ENCODE peak calls at places on chromosomes 3 and 15, in nine cellular contexts. J, K, N, Z, T, M, Y, G and I are unnamed samples.

GRCh38 chr3:129248286-129248979 is 973 bp upstream of the COPG1 start:
- DNase-seq in Y (no peak), N (no peak), G (no peak), K (no peak), J (no peak), T (no peak), M (no peak), Z (no peak), I (no peak)

GRCh38 chr3:79167651-79168416 is 600.0 kb downstream of the ROBO1 start:
- DNase-seq in K (no peak), M (peak), G (peak), T (no peak), Z (no peak), J (no peak), Y (peak), N (no peak), I (no peak)

GRCh38 chr15:79595995-79596622 is 164.0 kb downstream of the MINAR1 start:
- DNase-seq in T (peak), G (peak), M (peak), N (peak), J (no peak), K (peak), Z (no peak), Y (peak), I (peak)

GRCh38 chr3:133881987-133882825 is 13.5 kb downstream of the RAB6B start:
- DNase-seq in M (no peak), G (no peak), K (no peak), Z (no peak), Y (no peak), N (no peak), J (no peak), T (no peak), I (no peak)

GRCh38 chr3:171165986-171166385 is 139.5 kb upstream of the SLC2A2 start:
- DNase-seq in T (no peak), M (no peak), N (no peak), K (no peak), Z (no peak), J (no peak), Y (peak), G (no peak), I (no peak)

GRCh38 chr3:137035631-137036030 is 77.8 kb downstream of the IL20RB start:
- DNase-seq in Y (no peak), J (no peak), T (peak), G (peak), K (peak), Z (no peak), N (no peak), M (no peak), I (peak)

GRCh38 chr3:105527538-105527937 is 160.8 kb downstream of the ALCAM start:
- DNase-seq in Y (no peak), G (no peak), M (no peak), N (no peak), Z (no peak), T (no peak), K (no peak), J (no peak), I (no peak)

GRCh38 chr3:127800508-127800907 is 21.8 kb downstream of the MGLL start:
- DNase-seq in J (no peak), G (peak), Y (peak), K (no peak), Z (no peak), N (peak), M (no peak), T (no peak), I (peak)

GRCh38 chr3:118098818-118099217 is 935.8 kb downstream of the IGSF11 start:
- DNase-seq in J (no peak), N (no peak), M (no peak), Y (peak), Z (no peak), G (no peak), T (no peak), K (no peak), I (no peak)

GRCh38 chr3:194140520-194141414 is 4.8 kb downstream of the HES1 start:
- DNase-seq in M (no peak), Z (peak), T (peak), G (peak), K (peak), Y (peak), J (peak), N (peak), I (peak)

GRCh38 chr15:37891754-37892368 is 42.6 kb upstream of the TMCO5A start:
- DNase-seq in Z (no peak), G (peak), M (peak), Y (peak), N (peak), J (no peak), T (no peak), K (peak), I (peak)

GRCh38 chr3:62070891-62071290 is 302.5 kb downstream of the FEZF2 start:
- DNase-seq in K (no peak), Z (no peak), J (no peak), N (no peak), M (no peak), T (no peak), Y (no peak), G (no peak), I (no peak)

GRCh38 chr3:151265866-151266265 is 12.5 kb downstream of the P2RY14 start:
- DNase-seq in M (no peak), J (no peak), Z (no peak), T (no peak), Y (no peak), N (peak), K (peak), G (no peak), I (peak)

GRCh38 chr3:155304394-155304793 is 10.9 kb upstream of the STRIT1 start:
- DNase-seq in G (no peak), M (no peak), K (no peak), N (no peak), Y (no peak), T (no peak), J (no peak), Z (no peak), I (no peak)

GRCh38 chr3:86969500-86970189 is 21.3 kb downstream of the VGLL3 start:
- DNase-seq in J (no peak), N (peak), Y (no peak), T (peak), K (peak), G (peak), M (no peak), Z (no peak), I (peak)

GRCh38 chr15:75349851-75350588 is 3.2 kb downstream of the NEIL1 start:
- DNase-seq in T (no peak), J (no peak), M (no peak), Z (peak), N (peak), G (no peak), Y (no peak), K (no peak), I (peak)

GRCh38 chr15:71780349-71780976 is 29.9 kb upstream of the NR2E3 start:
- DNase-seq in Z (no peak), J (no peak), N (peak), Y (peak), T (peak), K (peak), M (no peak), G (peak), I (peak)

GRCh38 chr15:39468341-39468740 is 112.5 kb upstream of the THBS1 start:
- DNase-seq in N (no peak), Y (no peak), G (no peak), T (no peak), Z (no peak), M (no peak), K (no peak), J (no peak), I (no peak)

GRCh38 chr15:97761124-97761523 is 199.4 kb upstream of the ARRDC4 start:
- DNase-seq in M (no peak), T (no peak), Z (no peak), N (no peak), G (no peak), J (no peak), K (no peak), Y (peak), I (no peak)

GRCh38 chr3:34783881-34784280 is 855.4 kb upstream of the ARPP21 start:
- DNase-seq in J (no peak), K (no peak), Z (no peak), Y (peak), M (no peak), G (peak), N (no peak), T (no peak), I (no peak)

GRCh38 chr3:188299713-188300112 is 145.8 kb downstream of the LPP start:
- DNase-seq in K (no peak), Y (no peak), T (no peak), Z (no peak), J (no peak), M (no peak), N (no peak), G (no peak), I (no peak)

GRCh38 chr3:53161820-53162671 is 1.0 kb downstream of the PRKCD start:
- DNase-seq in G (peak), Z (peak), N (peak), Y (peak), K (peak), T (no peak), J (peak), M (no peak), I (peak)

GRCh38 chr3:146577662-146578061 is 27.5 kb downstream of the PLSCR5 start:
- DNase-seq in Z (no peak), J (no peak), Y (peak), G (peak), N (peak), M (peak), K (peak), T (peak), I (peak)

GRCh38 chr3:135975536-135975935 is 10.0 kb downstream of the PPP2R3A start:
- DNase-seq in T (no peak), K (no peak), N (no peak), J (no peak), Y (no peak), Z (no peak), M (no peak), G (no peak), I (no peak)

GRCh38 chr15:59996498-59997041 is 7.5 kb upstream of the FOXB1 start:
- DNase-seq in Z (no peak), K (no peak), M (no peak), N (peak), T (no peak), G (no peak), Y (no peak), J (no peak), I (peak)

GRCh38 chr15:74403981-74404563 is 29.7 kb downstream of the SEMA7A start:
- DNase-seq in Y (no peak), N (peak), M (no peak), Z (no peak), K (no peak), G (no peak), T (no peak), J (no peak), I (peak)

GRCh38 chr15:42139596-42139995 is 16.8 kb downstream of the PLA2G4F start:
- DNase-seq in M (no peak), G (no peak), N (no peak), K (no peak), Y (no peak), T (no peak), J (no peak), Z (no peak), I (no peak)

GRCh38 chr3:182971637-182972036 is 8.7 kb downstream of the DCUN1D1 start:
- DNase-seq in T (no peak), N (peak), G (peak), J (no peak), M (no peak), K (no peak), Z (no peak), Y (peak), I (no peak)

GRCh38 chr15:67120839-67121540 is 55.6 kb downstream of the SMAD3 start:
- DNase-seq in K (no peak), M (peak), T (peak), J (peak), Z (peak), N (peak), G (peak), Y (peak), I (peak)

GRCh38 chr3:43484926-43485488 is 136.8 kb downstream of the ANO10 start:
- DNase-seq in K (no peak), J (no peak), Z (no peak), M (no peak), Y (no peak), T (no peak), N (no peak), G (no peak), I (no peak)

GRCh38 chr3:43477600-43477999 is 144.2 kb downstream of the ANO10 start:
- DNase-seq in J (peak), Z (peak), G (peak), M (no peak), K (no peak), Y (no peak), T (no peak), N (no peak), I (no peak)

GRCh38 chr3:43478380-43478779 is 143.4 kb downstream of the ANO10 start:
- DNase-seq in G (peak), Z (no peak), M (no peak), T (no peak), K (no peak), N (no peak), J (no peak), Y (no peak), I (no peak)

DNA sequence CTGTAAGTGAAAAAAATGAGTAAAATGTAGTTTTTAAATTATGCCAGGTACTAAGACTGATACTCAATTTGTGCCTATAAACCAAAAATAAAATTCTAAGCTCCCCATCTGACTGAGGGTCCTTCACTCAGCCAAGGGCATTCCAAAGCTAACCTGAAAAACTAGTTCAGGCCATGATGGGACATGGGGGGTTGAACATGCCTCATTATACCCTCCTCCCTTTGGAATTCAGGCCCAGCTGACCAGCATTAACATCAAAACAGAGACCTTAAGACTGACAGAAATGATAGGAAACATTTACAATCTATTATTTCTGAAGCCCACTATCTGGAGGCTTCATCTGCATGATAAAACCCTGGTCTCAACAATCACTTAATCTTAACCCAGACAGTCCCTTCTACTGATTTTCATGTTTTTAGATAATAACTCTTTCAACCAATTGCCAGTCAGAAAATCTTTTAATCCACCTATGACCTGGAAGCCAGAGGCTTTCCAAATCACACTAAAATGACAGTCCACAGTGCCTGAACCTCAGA is 140.4 kb downstream of the ANO10 start:
- DNase-seq in T (no peak), G (no peak), N (no peak), Y (no peak), K (no peak), M (no peak), J (no peak), Z (no peak), I (no peak)
- TF ChIP-seq CTCF in T (no peak), G (no peak), N (no peak), Y (no peak), K (no peak), M (no peak), J (no peak), Z (no peak), I (no peak)

DNA sequence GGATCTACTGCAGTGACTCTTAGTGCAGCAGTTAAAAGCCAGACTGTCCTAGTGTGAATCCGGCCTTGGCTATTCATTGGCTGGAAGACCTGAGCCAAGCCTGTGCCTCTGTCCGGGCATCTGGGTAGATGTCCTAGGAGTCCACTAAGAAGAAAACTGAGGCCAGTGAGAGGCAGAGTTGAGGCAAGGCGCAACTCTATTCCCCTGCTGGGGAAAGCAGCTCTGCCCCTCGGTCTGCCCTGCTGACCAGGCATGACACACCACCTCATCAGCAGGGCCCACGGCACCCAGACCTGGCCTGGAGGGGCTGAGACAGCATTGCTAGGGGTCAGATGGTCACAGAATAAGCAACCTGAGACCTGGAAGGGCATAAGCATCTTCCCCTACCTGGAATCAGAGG is 46.7 kb upstream of the ABHD2 start:
- DNase-seq in J (no peak), T (no peak), Y (no peak), N (no peak), M (no peak), G (no peak), K (no peak), Z (no peak), I (no peak)
- TF ChIP-seq CTCF in J (no peak), T (no peak), Y (no peak), N (no peak), M (no peak), G (no peak), K (no peak), Z (no peak), I (no peak)

GRCh38 chr15:91136386-91136923 is 36.4 kb downstream of the SV2B start:
- DNase-seq in J (no peak), N (no peak), Y (no peak), Z (no peak), M (no peak), K (no peak), G (no peak), T (no peak), I (no peak)

GRCh38 chr15:91141102-91141501 is 41.0 kb downstream of the SV2B start:
- DNase-seq in K (no peak), N (no peak), G (no peak), J (no peak), Y (no peak), M (no peak), T (no peak), Z (no peak), I (no peak)

GRCh38 chr15:91140561-91140960 is 40.5 kb downstream of the SV2B start:
- DNase-seq in T (no peak), N (no peak), Y (no peak), G (no peak), M (no peak), K (no peak), J (no peak), Z (no peak), I (no peak)

GRCh38 chr15:91146728-91147127 is 46.7 kb downstream of the SV2B start:
- DNase-seq in M (no peak), K (no peak), J (no peak), Y (no peak), G (no peak), T (no peak), Z (no peak), N (no peak), I (no peak)

DNA sequence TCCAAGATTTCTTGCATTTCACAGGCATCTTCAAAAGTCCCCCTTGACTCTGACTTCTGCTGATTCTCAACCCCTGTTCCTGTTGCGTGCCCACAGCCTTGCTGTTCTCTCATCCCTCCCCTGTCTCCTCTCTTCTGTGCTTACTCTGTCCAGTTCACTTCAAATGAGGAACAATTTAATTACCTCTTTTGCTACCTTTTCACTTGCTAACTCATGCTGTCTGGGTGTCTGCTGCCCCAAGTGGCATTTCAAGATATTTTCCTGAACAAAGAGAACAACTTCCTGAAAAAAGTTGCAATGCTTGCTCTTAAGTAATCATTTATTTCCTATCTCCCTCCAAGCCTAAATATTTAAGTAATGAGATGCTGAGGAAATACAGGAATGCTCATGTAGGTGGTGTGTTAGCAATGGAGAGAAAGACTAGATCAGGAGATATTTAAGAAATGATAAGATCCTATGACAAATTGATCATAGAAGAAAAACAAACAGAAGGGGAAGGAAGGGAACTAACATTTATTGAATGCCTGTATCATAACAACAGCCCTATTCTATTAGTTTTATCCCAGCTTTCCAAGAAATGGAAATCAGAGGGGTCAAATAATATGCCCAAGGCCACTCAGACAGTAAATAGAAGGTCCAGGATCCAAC is 42.2 kb downstream of the SV2B start:
- DNase-seq in T (peak), G (peak), J (no peak), Z (no peak), K (peak), Y (no peak), M (no peak), N (peak), I (peak)
- TF ChIP-seq CTCF in T (peak), G (no peak), J (peak), Z (peak), K (peak), Y (no peak), M (peak), N (peak), I (peak)

DNA sequence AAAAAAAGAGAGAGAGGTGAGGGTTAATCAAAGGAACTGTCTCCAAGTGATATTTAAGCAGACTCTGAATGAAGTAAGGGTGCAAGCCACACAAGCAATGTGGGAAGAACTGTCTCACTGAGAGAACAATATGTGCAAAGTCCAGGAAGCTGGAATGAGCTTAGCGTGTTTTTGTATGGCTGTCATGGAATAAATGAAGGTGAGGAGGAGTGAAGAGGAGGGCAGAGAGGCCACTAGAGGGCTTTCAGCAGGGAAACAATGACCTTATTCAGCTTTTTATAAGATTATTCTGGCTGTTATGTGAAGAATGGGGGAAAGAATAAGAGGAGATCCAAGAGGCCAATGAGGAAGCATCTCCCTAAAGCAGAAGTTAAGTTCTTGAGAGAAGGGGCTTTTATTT is 86.9 kb upstream of the COL8A1 start:
- DNase-seq in J (no peak), N (no peak), T (peak), K (peak), G (no peak), M (no peak), Z (no peak), Y (no peak), I (no peak)
- TF ChIP-seq CTCF in J (no peak), N (no peak), T (no peak), K (peak), G (peak), M (peak), Z (no peak), Y (no peak), I (no peak)

DNA sequence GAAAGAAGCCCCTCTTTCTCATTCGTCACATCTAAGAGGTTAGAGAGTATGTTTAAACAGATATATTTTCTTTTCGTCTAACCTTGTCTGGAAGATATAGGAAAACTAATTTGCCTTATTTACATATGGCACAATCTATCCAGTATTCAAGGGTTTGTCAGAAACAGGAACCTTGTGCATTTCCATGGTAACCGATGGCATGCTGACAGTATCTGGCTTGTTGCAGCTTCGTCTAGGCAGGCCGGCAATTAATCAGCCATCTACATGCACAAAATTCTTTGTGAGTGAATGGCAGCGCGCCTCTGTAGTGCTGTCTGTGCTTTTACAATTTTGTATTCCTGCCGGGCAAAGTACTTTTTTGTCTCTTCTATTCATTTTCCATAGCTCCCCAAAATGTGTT is 294.0 kb upstream of the SOX2 start:
- DNase-seq in M (no peak), K (peak), N (no peak), Z (no peak), T (no peak), G (peak), J (no peak), Y (peak), I (no peak)
- TF ChIP-seq CTCF in M (no peak), K (no peak), N (no peak), Z (no peak), T (no peak), G (no peak), J (no peak), Y (no peak), I (no peak)